ENCODE peak calls at places on chromosomes 3 and 15, in four cellular contexts. X, K, Q and U are unnamed samples.

GRCh38 chr15:64430000-64430735 is 30.2 kb upstream of the ZNF609 start:
- DNase-seq in X (no peak), K (peak), Q (no peak), U (no peak)

GRCh38 chr3:197714251-197714650 is 22.5 kb downstream of the RUBCN start:
- DNase-seq in K (no peak), X (no peak), Q (no peak), U (no peak)

GRCh38 chr3:59809016-59809415 is 759.2 kb upstream of the CFAP20DC start:
- DNase-seq in Q (no peak), X (no peak), K (peak), U (no peak)

GRCh38 chr3:30770387-30770786 is 124.1 kb downstream of the GADL1 start:
- DNase-seq in K (peak), X (no peak), Q (peak), U (no peak)

GRCh38 chr3:155554777-155555445 is 190.0 kb downstream of the PLCH1 start:
- DNase-seq in X (no peak), Q (no peak), K (no peak), U (no peak)

GRCh38 chr3:169946336-169946735 is 20.3 kb upstream of the SEC62 start:
- DNase-seq in X (no peak), K (no peak), Q (no peak), U (no peak)

GRCh38 chr15:93144477-93145270 is 55.7 kb upstream of the RGMA start:
- DNase-seq in K (no peak), Q (peak), X (no peak), U (no peak)

GRCh38 chr3:13077431-13078157 is 4.4 kb upstream of the IQSEC1 start:
- DNase-seq in Q (peak), X (no peak), K (no peak), U (no peak)

GRCh38 chr15:77616072-77616471 is 16.6 kb downstream of the LINGO1 start:
- DNase-seq in X (no peak), K (no peak), Q (no peak), U (no peak)

GRCh38 chr3:153639634-153640033 is 477.6 kb downstream of the RAP2B start:
- DNase-seq in K (no peak), Q (no peak), X (no peak), U (no peak)

GRCh38 chr15:42146551-42147430 is 9.6 kb downstream of the PLA2G4F start:
- DNase-seq in Q (no peak), K (no peak), X (peak), U (no peak)

GRCh38 chr15:66617137-66618090 is 51.6 kb upstream of the LCTL start:
- DNase-seq in X (no peak), Q (peak), K (peak), U (no peak)

GRCh38 chr15:57446393-57446792 is 70.1 kb downstream of the CGNL1 start:
- DNase-seq in X (no peak), K (no peak), Q (no peak), U (no peak)

GRCh38 chr15:38682363-38682762 is 117.7 kb upstream of the RASGRP1 start:
- DNase-seq in K (no peak), Q (no peak), X (no peak), U (no peak)

GRCh38 chr3:55189359-55189801 is 261.5 kb upstream of the LRTM1 start:
- DNase-seq in K (peak), X (no peak), Q (no peak), U (no peak)

GRCh38 chr3:113677745-113678144 is 18.7 kb downstream of the USF3 start:
- DNase-seq in X (no peak), Q (no peak), K (no peak), U (no peak)

GRCh38 chr3:132972333-132972732 is 65.9 kb upstream of the TMEM108 start:
- DNase-seq in X (no peak), K (peak), Q (no peak), U (no peak)

GRCh38 chr3:17749281-17749680 is 6.8 kb upstream of the TBC1D5 start:
- DNase-seq in X (no peak), K (no peak), Q (no peak), U (no peak)

GRCh38 chr3:14127106-14127505 is 2.3 kb downstream of the TMEM43 start:
- DNase-seq in X (no peak), K (no peak), Q (no peak), U (no peak)

GRCh38 chr3:141708367-141708766 is 29.7 kb upstream of the RNF7 start:
- DNase-seq in K (no peak), Q (no peak), X (no peak), U (no peak)

GRCh38 chr3:39106281-39107055 is 959 bp downstream of the GORASP1 start:
- DNase-seq in K (peak), Q (no peak), X (no peak), U (no peak)

GRCh38 chr3:36814776-36815175 is 50.4 kb upstream of the DCLK3 start:
- DNase-seq in X (no peak), Q (no peak), K (peak), U (no peak)

GRCh38 chr15:73564255-73564654 is 68.9 kb downstream of the NPTN start:
- DNase-seq in X (no peak), Q (no peak), K (peak), U (no peak)

GRCh38 chr15:40233727-40234577 is 4.9 kb upstream of the PAK6 start:
- DNase-seq in K (no peak), X (no peak), Q (no peak), U (no peak)

GRCh38 chr15:48897144-48897814 is 19.3 kb downstream of the EID1 start:
- DNase-seq in K (peak), Q (no peak), X (no peak), U (no peak)

GRCh38 chr3:134652409-134652831 is 1.6 kb upstream of the KY start:
- DNase-seq in K (peak), Q (no peak), X (no peak), U (no peak)

GRCh38 chr3:55482496-55483195 is 4.5 kb downstream of the WNT5A start:
- DNase-seq in Q (no peak), K (peak), X (no peak), U (no peak)

GRCh38 chr15:75230524-75231371 is 27.4 kb upstream of the GOLGA6C start:
- DNase-seq in X (peak), K (no peak), Q (no peak), U (no peak)

GRCh38 chr3:169007145-169007544 is 656.4 kb downstream of the MECOM start:
- DNase-seq in Q (no peak), X (no peak), K (no peak), U (no peak)

GRCh38 chr3:32934150-32934742 is 17.2 kb upstream of the CCR4 start:
- DNase-seq in Q (no peak), X (no peak), K (peak), U (no peak)

GRCh38 chr3:97863775-97864174 is 42.0 kb downstream of the CRYBG3 start:
- DNase-seq in K (no peak), X (no peak), Q (no peak), U (no peak)
- TF ChIP-seq CTCF in K (no peak), X (no peak), Q (no peak), U (no peak)

DNA sequence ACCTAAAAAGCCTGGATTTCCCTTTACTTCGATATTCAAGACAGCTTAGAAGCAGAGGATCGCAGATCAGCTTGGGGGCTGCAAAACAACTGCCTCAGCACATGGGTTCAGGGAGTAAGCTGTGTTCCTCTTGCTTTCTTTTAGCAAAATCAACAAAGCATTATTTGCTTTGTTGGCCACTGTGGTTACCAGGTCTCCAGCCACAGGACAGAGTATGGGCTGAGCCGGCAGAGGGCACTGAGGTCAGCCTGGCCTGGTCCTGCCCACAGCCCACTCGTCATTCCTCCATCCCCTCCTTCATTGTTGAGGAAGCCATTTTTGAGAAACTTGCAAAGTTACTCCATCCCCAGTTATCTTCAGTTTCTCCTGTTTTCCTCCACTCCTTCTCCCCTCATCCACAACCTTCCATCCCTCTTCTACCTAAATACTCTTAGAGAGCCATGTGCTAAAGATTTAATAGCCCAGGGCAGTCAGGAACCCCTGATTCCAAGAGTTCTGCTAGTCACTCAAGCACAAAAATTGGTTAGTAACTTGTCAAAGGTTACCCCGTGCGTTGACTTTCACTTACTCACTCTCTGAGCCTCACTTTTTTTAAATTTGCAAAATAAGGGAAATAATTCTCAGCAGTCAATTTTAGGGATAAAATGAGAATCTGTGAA is 60.0 kb upstream of the HES1 start:
- DNase-seq in X (no peak), Q (no peak), K (peak), U (no peak)
- TF ChIP-seq CTCF in X (no peak), Q (no peak), K (no peak), U (no peak)

GRCh38 chr3:47877288-47877687 is 74.3 kb downstream of the DHX30 start:
- DNase-seq in K (peak), Q (no peak), X (no peak), U (no peak)

GRCh38 chr3:47874913-47875312 is 72.0 kb downstream of the DHX30 start:
- DNase-seq in X (no peak), K (peak), Q (no peak), U (no peak)

GRCh38 chr3:47877719-47878118 is 74.8 kb downstream of the DHX30 start:
- DNase-seq in K (no peak), Q (no peak), X (no peak), U (no peak)

GRCh38 chr3:47871389-47871788 is 68.5 kb downstream of the DHX30 start:
- DNase-seq in X (no peak), Q (no peak), K (no peak), U (no peak)

GRCh38 chr3:47874438-47874837 is 71.5 kb downstream of the DHX30 start:
- DNase-seq in Q (no peak), X (no peak), K (no peak), U (no peak)
- TF ChIP-seq CTCF in Q (no peak), X (no peak), K (no peak), U (no peak)

GRCh38 chr3:16399473-16399872 is 114.0 kb downstream of the RFTN1 start:
- DNase-seq in X (no peak), K (peak), Q (no peak), U (no peak)
- TF ChIP-seq CTCF in X (no peak), K (peak), Q (peak), U (peak)